ENCODE peak calls at places on chromosomes 7 and 10, in ten cellular contexts. H is activated CD4-positive, alpha-beta T cell treated with anti-CD3 and anti-CD28 coated beads, Interleukin-2, amount 10 ng/mL, durations not matched to agents 7 days and 5 days; J is SW480; R is stimulated activated CD8-positive, alpha-beta memory T cell treated with anti-CD3 and anti-CD28 coated beads, Interleukin-15, amount 100 ng/mL, for 4 hours; G is heart right ventricle; N is kidney tubule cell; P is A549; I is tibial artery; B is stimulated activated CD4-positive, alpha-beta T cell treated with anti-CD3 and anti-CD28 coated beads, Interleukin-1b, Interleukin-23, amount 100 ng/mL, for 4 hours; T is naive thymus-derived CD8-positive, alpha-beta T cell. O is an unnamed sample.

GRCh38 chr7:30019960-30020359 is 6.5 kb downstream of the FKBP14 start:
- DNase-seq in H (no peak), J (no peak), R (no peak), G (no peak), N (no peak), P (peak; percentile 16), I (no peak), B (no peak), T (no peak), O (no peak)

GRCh38 chr10:62426086-62426485 is 51.9 kb downstream of the ZNF365 start:
- DNase-seq in H (no peak), J (peak; percentile 37), R (no peak), G (no peak), N (peak; percentile 97), P (peak; percentile 52), I (no peak), B (peak; percentile 7), T (no peak), O (no peak)

GRCh38 chr7:149090397-149091195 is at the start of gene ZNF786:
- DNase-seq in H (peak; percentile 90), J (peak; percentile 92), R (peak; percentile 92), G (peak; percentile 92), N (peak; percentile 95), P (peak; percentile 91), I (peak; percentile 78), B (peak; percentile 94), T (peak; percentile 94), O (peak; percentile 92)

GRCh38 chr10:47008769-47009168 is 97.5 kb downstream of the PTPN20 start:
- DNase-seq in H (no peak), J (no peak), R (no peak), G (no peak), N (peak; percentile 85), P (no peak), I (no peak), B (no peak), T (no peak), O (no peak)

GRCh38 chr10:117553171-117553814 is 10.7 kb downstream of the EMX2 start:
- DNase-seq in H (no peak), J (peak; percentile 30), R (no peak), G (no peak), N (peak; percentile 65), P (no peak), I (no peak), B (no peak), T (no peak), O (no peak)

GRCh38 chr7:16708496-16708895 is 45.1 kb upstream of the TSPAN13 start:
- DNase-seq in H (no peak), J (no peak), R (no peak), G (no peak), N (no peak), P (no peak), I (no peak), B (no peak), T (no peak), O (no peak)

GRCh38 chr10:70594161-70594560 is 8.4 kb downstream of the PRF1 start:
- DNase-seq in H (no peak), J (no peak), R (no peak), G (no peak), N (no peak), P (no peak), I (no peak), B (no peak), T (no peak), O (no peak)

GRCh38 chr10:82934429-82934828 is 1059.4 kb downstream of the NRG3 start:
- DNase-seq in H (no peak), J (peak; percentile 7), R (no peak), G (no peak), N (no peak), P (peak; percentile 9), I (no peak), B (no peak), T (no peak), O (no peak)

GRCh38 chr7:28872226-28872625 is 85.9 kb downstream of the TRIL start:
- DNase-seq in H (no peak), J (no peak), R (no peak), G (no peak), N (peak; percentile 43), P (no peak), I (no peak), B (no peak), T (no peak), O (no peak)

GRCh38 chr10:132541601-132542011 is 4.0 kb downstream of the INPP5A start:
- DNase-seq in H (no peak), J (peak; percentile 67), R (no peak), G (no peak), N (peak; percentile 49), P (no peak), I (peak; percentile 13), B (no peak), T (no peak), O (no peak)

GRCh38 chr10:87660484-87661133 is 931 bp downstream of the PAPSS2 start:
- DNase-seq in H (no peak), J (peak; percentile 18), R (no peak), G (peak; percentile 16), N (peak; percentile 75), P (peak; percentile 41), I (peak; percentile 61), B (no peak), T (no peak), O (no peak)

GRCh38 chr7:134599371-134599770 is 47.3 kb upstream of the BPGM start:
- DNase-seq in H (no peak), J (no peak), R (no peak), G (no peak), N (no peak), P (no peak), I (no peak), B (no peak), T (no peak), O (no peak)

GRCh38 chr7:151571471-151571870 is 51.8 kb upstream of the RHEB start:
- DNase-seq in H (no peak), J (no peak), R (no peak), G (no peak), N (no peak), P (no peak), I (no peak), B (no peak), T (no peak), O (no peak)

GRCh38 chr7:107995184-107996071 is 7.5 kb downstream of the LAMB1 start:
- DNase-seq in H (no peak), J (peak; percentile 12), R (no peak), G (peak; percentile 71), N (peak; percentile 91), P (peak; percentile 74), I (no peak), B (no peak), T (no peak), O (no peak)

GRCh38 chr7:76257973-76258372 is 44.5 kb upstream of the HSPB1 start:
- DNase-seq in H (no peak), J (no peak), R (no peak), G (no peak), N (no peak), P (peak; percentile 45), I (no peak), B (no peak), T (no peak), O (no peak)

GRCh38 chr7:17941171-17941490 is 837 bp upstream of the SNX13 start:
- DNase-seq in H (no peak), J (peak; percentile 65), R (no peak), G (no peak), N (peak; percentile 27), P (peak; percentile 9), I (no peak), B (no peak), T (peak; percentile 40), O (no peak)

GRCh38 chr7:103119791-103120291 is 29.1 kb downstream of the NAPEPLD start:
- DNase-seq in H (no peak), J (no peak), R (no peak), G (no peak), N (no peak), P (no peak), I (no peak), B (no peak), T (no peak), O (no peak)

GRCh38 chr7:81300779-81301178 is 381.9 kb upstream of the SEMA3C start:
- DNase-seq in H (no peak), J (no peak), R (no peak), G (no peak), N (no peak), P (no peak), I (no peak), B (no peak), T (no peak), O (no peak)

GRCh38 chr10:63430091-63430998 is 35.4 kb downstream of the JMJD1C start:
- DNase-seq in H (no peak), J (no peak), R (no peak), G (no peak), N (peak; percentile 74), P (peak; percentile 60), I (no peak), B (no peak), T (no peak), O (no peak)

GRCh38 chr7:36735172-36735571 is 10.9 kb upstream of the AOAH start:
- DNase-seq in H (no peak), J (peak; percentile 42), R (no peak), G (no peak), N (peak; percentile 56), P (no peak), I (no peak), B (no peak), T (no peak), O (no peak)

GRCh38 chr7:74092964-74093339 is 9.3 kb downstream of the LIMK1 start:
- DNase-seq in H (no peak), J (no peak), R (no peak), G (peak; percentile 42), N (no peak), P (no peak), I (peak; percentile 71), B (no peak), T (no peak), O (peak; percentile 84)

GRCh38 chr10:131653550-131654470 is 247.0 kb upstream of the PPP2R2D start:
- DNase-seq in H (no peak), J (no peak), R (no peak), G (no peak), N (peak; percentile 22), P (no peak), I (peak; percentile 9), B (no peak), T (no peak), O (no peak)

GRCh38 chr10:112374724-112375541 is 1.0 kb downstream of the ACSL5 start:
- DNase-seq in H (peak; percentile 25), J (no peak), R (no peak), G (no peak), N (peak; percentile 79), P (no peak), I (no peak), B (no peak), T (peak; percentile 30), O (no peak)

GRCh38 chr10:75432176-75432575 is 752 bp downstream of the LRMDA start:
- DNase-seq in H (no peak), J (no peak), R (no peak), G (no peak), N (peak; percentile 17), P (no peak), I (no peak), B (no peak), T (no peak), O (no peak)

GRCh38 chr10:28897617-28898464 is 220.5 kb downstream of the BAMBI start:
- DNase-seq in H (no peak), J (no peak), R (no peak), G (peak; percentile 11), N (no peak), P (no peak), I (no peak), B (no peak), T (no peak), O (no peak)

GRCh38 chr10:48667960-48668541 is 16.6 kb upstream of the WDFY4 start:
- DNase-seq in H (no peak), J (no peak), R (no peak), G (no peak), N (no peak), P (no peak), I (no peak), B (no peak), T (no peak), O (no peak)

GRCh38 chr10:79445217-79445707 is at the start of gene ZCCHC24:
- DNase-seq in H (no peak), J (peak; percentile 58), R (no peak), G (no peak), N (peak; percentile 57), P (peak; percentile 54), I (no peak), B (no peak), T (no peak), O (peak; percentile 77)

GRCh38 chr7:116393654-116394053 is 105.9 kb upstream of the CAV2 start:
- DNase-seq in H (no peak), J (no peak), R (no peak), G (peak; percentile 66), N (no peak), P (no peak), I (peak; percentile 30), B (no peak), T (no peak), O (no peak)